ENCODE peak calls at places on chromosomes 13 and 19, in six cellular contexts. One of them, this sample, is unnamed.
A peak's percentile ranks its signal among the peaks of the same experiment; 100 is the strongest.

GRCh38 chr19:10219678-10220077 is 11.5 kb downstream of the S1PR2 start:
- DNase-seq in IMR-90: peak; percentile 89
- DNase-seq in trophoblast cell: peak; percentile 46
- DNase-seq in mesendoderm: peak; percentile 57
- DNase-seq in neuronal stem cell: no peak
- DNase-seq in H9: peak; percentile 79
- DNase-seq in this sample: no peak

GRCh38 chr19:45782820-45783785 is 813 bp upstream of the DMPK start:
- DNase-seq in IMR-90: peak; percentile 71
- DNase-seq in trophoblast cell: no peak
- DNase-seq in mesendoderm: no peak
- DNase-seq in neuronal stem cell: no peak
- DNase-seq in H9: peak; percentile 36
- DNase-seq in this sample: no peak

GRCh38 chr13:99264053-99264452 is 5.9 kb upstream of the GPR18 start:
- DNase-seq in IMR-90: no peak
- DNase-seq in trophoblast cell: no peak
- DNase-seq in mesendoderm: no peak
- DNase-seq in neuronal stem cell: no peak
- DNase-seq in H9: no peak
- DNase-seq in this sample: no peak

GRCh38 chr19:19137556-19138109 is 645 bp downstream of the TMEM161A start:
- DNase-seq in IMR-90: no peak
- DNase-seq in trophoblast cell: no peak
- DNase-seq in mesendoderm: no peak
- DNase-seq in neuronal stem cell: no peak
- DNase-seq in H9: peak; percentile 26
- DNase-seq in this sample: no peak

GRCh38 chr19:37218592-37218935 is 550 bp downstream of the ZNF383 start:
- DNase-seq in IMR-90: peak; percentile 39
- DNase-seq in trophoblast cell: no peak
- DNase-seq in mesendoderm: no peak
- DNase-seq in neuronal stem cell: no peak
- DNase-seq in H9: no peak
- DNase-seq in this sample: no peak

GRCh38 chr19:40190891-40191835 is at the start of gene MAP3K10:
- DNase-seq in IMR-90: peak; percentile 51
- DNase-seq in trophoblast cell: peak; percentile 54
- DNase-seq in mesendoderm: peak; percentile 54
- DNase-seq in neuronal stem cell: peak; percentile 73
- DNase-seq in H9: peak; percentile 63
- DNase-seq in this sample: no peak

GRCh38 chr13:98775844-98776598 is 23.5 kb upstream of the SLC15A1 start:
- DNase-seq in IMR-90: peak; percentile 65
- DNase-seq in trophoblast cell: peak; percentile 45
- DNase-seq in mesendoderm: peak; percentile 6
- DNase-seq in neuronal stem cell: no peak
- DNase-seq in H9: no peak
- DNase-seq in this sample: no peak

GRCh38 chr19:1199531-1199930 is 6.0 kb upstream of the STK11 start:
- DNase-seq in IMR-90: no peak
- DNase-seq in trophoblast cell: no peak
- DNase-seq in mesendoderm: no peak
- DNase-seq in neuronal stem cell: no peak
- DNase-seq in H9: no peak
- DNase-seq in this sample: no peak

GRCh38 chr19:40803857-40804782 is 5.1 kb downstream of the EGLN2 start:
- DNase-seq in IMR-90: no peak
- DNase-seq in trophoblast cell: no peak
- DNase-seq in mesendoderm: peak; percentile 64
- DNase-seq in neuronal stem cell: no peak
- DNase-seq in H9: peak; percentile 71
- DNase-seq in this sample: no peak

GRCh38 chr13:19737844-19738557 is 44.7 kb downstream of the PSPC1 start:
- DNase-seq in IMR-90: peak; percentile 58
- DNase-seq in trophoblast cell: no peak
- DNase-seq in mesendoderm: no peak
- DNase-seq in neuronal stem cell: no peak
- DNase-seq in H9: no peak
- DNase-seq in this sample: no peak

GRCh38 chr19:11381535-11382369 is 2.4 kb downstream of the EPOR start:
- DNase-seq in IMR-90: peak; percentile 88
- DNase-seq in trophoblast cell: peak; percentile 87
- DNase-seq in mesendoderm: peak; percentile 96
- DNase-seq in neuronal stem cell: peak; percentile 83
- DNase-seq in H9: peak; percentile 96
- DNase-seq in this sample: no peak

GRCh38 chr19:3776479-3777040 is 4.5 kb upstream of the RAX2 start:
- DNase-seq in IMR-90: no peak
- DNase-seq in trophoblast cell: no peak
- DNase-seq in mesendoderm: no peak
- DNase-seq in neuronal stem cell: no peak
- DNase-seq in H9: no peak
- DNase-seq in this sample: no peak

GRCh38 chr13:110989331-110989730 is 74.5 kb upstream of the ANKRD10 start:
- DNase-seq in IMR-90: peak; percentile 33
- DNase-seq in trophoblast cell: no peak
- DNase-seq in mesendoderm: no peak
- DNase-seq in neuronal stem cell: no peak
- DNase-seq in H9: no peak
- DNase-seq in this sample: no peak

GRCh38 chr19:7658219-7658686 is 10.6 kb upstream of the RETN start:
- DNase-seq in IMR-90: no peak
- DNase-seq in trophoblast cell: no peak
- DNase-seq in mesendoderm: peak; percentile 28
- DNase-seq in neuronal stem cell: no peak
- DNase-seq in H9: no peak
- DNase-seq in this sample: no peak

GRCh38 chr13:84400711-84401110 is 518.4 kb upstream of the SLITRK1 start:
- DNase-seq in IMR-90: peak; percentile 82
- DNase-seq in trophoblast cell: no peak
- DNase-seq in mesendoderm: no peak
- DNase-seq in neuronal stem cell: no peak
- DNase-seq in H9: no peak
- DNase-seq in this sample: no peak

GRCh38 chr13:70829748-70830147 is 721.5 kb upstream of the KLHL1 start:
- DNase-seq in IMR-90: no peak
- DNase-seq in trophoblast cell: no peak
- DNase-seq in mesendoderm: no peak
- DNase-seq in neuronal stem cell: no peak
- DNase-seq in H9: no peak
- DNase-seq in this sample: no peak
- H3K4ac ChIP-seq in IMR-90: no peak overlapping the region
- H3K4ac ChIP-seq in trophoblast cell: no peak overlapping the region
- H3K4ac ChIP-seq in mesendoderm: no peak overlapping the region
- H3K4ac ChIP-seq in neuronal stem cell: no peak overlapping the region
- H3K4ac ChIP-seq in H9: no peak overlapping the region
- H3K4ac ChIP-seq in this sample: no peak overlapping the region

DNA sequence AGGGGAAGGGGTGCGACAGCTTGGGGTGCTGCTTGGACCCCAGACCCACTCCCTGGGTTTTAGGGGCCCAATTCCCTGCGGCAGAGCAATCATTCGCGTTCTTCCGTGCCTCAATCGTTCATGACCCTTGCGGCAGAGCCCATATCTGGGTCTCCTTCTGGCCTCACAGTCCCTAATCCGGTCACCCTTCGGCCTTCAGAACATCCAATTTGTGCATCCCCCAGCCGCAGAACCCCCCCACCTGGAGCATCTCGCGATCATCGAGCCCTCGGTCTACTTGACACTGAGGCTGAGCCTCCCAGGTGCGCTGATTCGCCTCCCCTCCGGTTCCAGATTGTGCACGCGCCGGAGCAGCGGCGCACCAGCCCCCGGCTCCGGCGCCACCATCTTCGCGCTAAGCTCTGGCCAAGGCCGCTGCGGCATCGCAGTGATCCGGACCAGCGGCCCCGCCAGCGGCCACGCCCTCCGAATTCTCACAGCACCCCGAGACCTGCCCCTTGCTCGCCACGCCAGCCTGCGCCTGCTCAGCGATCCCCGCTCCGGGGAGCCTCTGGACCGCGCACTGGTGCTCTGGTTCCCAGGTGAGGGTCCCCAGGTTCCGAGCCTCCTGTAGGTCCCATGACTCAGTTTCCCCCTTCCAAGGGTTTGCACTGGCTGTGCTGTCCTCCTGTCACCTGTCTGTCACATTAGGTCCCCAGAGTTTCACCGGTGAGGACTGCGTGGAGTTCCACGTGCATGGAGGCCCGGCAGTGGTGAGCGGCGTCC is 504 bp downstream of the GTPBP3 start:
- DNase-seq in IMR-90: no peak
- DNase-seq in trophoblast cell: no peak
- DNase-seq in mesendoderm: no peak
- DNase-seq in neuronal stem cell: no peak
- DNase-seq in H9: no peak
- DNase-seq in this sample: no peak
- H3K4ac ChIP-seq in IMR-90: peak overlapping the region; percentile 49
- H3K4ac ChIP-seq in trophoblast cell: peak overlapping the region; percentile 1
- H3K4ac ChIP-seq in mesendoderm: peak overlapping the region; percentile 49
- H3K4ac ChIP-seq in neuronal stem cell: peak overlapping the region; percentile 89
- H3K4ac ChIP-seq in H9: no peak overlapping the region
- H3K4ac ChIP-seq in this sample: peak overlapping the region; percentile 36

DNA sequence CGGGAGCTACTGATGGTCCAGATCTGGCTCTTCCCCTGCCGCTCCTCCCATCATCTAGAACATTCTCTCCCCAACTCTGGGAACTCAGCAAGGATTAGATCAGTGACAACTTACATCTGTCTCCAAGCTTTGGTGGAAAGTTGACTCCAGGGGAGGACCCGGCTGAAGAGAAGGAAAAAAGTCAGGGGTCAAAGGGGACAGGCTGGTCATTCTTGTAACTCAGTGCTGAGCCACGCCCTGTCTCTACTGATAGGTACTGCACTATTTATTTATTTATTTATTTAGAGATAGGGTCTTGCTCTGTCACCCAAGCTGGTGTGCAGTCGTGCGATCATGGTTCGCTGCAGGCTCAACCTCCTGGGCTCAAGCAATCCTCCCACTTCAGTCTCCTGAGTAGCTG is 14.3 kb downstream of the PLEKHA4 start:
- DNase-seq in IMR-90: no peak
- DNase-seq in trophoblast cell: no peak
- DNase-seq in mesendoderm: no peak
- DNase-seq in neuronal stem cell: no peak
- DNase-seq in H9: no peak
- DNase-seq in this sample: no peak
- H3K4ac ChIP-seq in IMR-90: no peak overlapping the region
- H3K4ac ChIP-seq in trophoblast cell: no peak overlapping the region
- H3K4ac ChIP-seq in mesendoderm: no peak overlapping the region
- H3K4ac ChIP-seq in neuronal stem cell: no peak overlapping the region
- H3K4ac ChIP-seq in H9: no peak overlapping the region
- H3K4ac ChIP-seq in this sample: no peak overlapping the region

DNA sequence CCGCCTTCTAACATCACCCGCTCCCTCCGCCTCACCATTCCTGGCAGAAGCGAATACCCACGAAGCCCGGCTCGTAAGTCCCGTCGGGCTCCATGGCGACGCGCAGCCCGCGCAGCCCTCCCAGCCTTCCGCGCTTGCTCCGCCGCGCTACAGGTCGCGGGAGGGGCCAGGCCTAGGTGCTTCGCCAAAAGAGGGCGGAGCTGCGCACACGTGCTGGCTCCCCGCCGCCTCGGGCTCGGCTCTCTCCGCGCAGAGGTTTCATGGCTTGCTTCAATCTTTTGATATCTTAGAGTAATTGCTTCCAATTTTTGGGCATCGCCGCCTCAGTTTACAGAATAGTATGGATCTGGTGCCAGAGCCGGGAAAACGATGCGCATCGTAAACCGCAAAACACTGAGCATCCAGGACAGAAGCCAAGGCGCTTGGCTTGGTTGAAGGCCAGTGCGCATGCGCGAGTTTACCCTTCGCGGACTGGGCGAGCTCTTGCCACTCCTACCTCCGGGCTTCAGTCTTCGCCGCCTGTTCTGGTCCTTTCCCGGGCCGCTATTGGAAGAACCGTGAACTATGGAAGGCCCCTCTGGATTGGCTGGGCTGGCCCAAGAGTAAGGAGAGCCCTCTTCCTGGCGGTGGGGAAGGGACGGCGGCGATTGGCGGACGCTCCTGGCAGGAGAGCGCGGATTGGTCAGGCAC is at the start of gene POLR2I:
- DNase-seq in IMR-90: peak; percentile 100
- DNase-seq in trophoblast cell: peak; percentile 100
- DNase-seq in mesendoderm: peak; percentile 100
- DNase-seq in neuronal stem cell: peak; percentile 100
- DNase-seq in H9: peak; percentile 100
- DNase-seq in this sample: peak; percentile 98
- H3K4ac ChIP-seq in IMR-90: peak within 1 kb of the TSS; percentile 96
- H3K4ac ChIP-seq in trophoblast cell: peak within 1 kb of the TSS; percentile 60
- H3K4ac ChIP-seq in mesendoderm: no peak within 1 kb of the TSS
- H3K4ac ChIP-seq in neuronal stem cell: no peak within 1 kb of the TSS
- H3K4ac ChIP-seq in H9: no peak within 1 kb of the TSS
- H3K4ac ChIP-seq in this sample: peak within 1 kb of the TSS; percentile 40

DNA sequence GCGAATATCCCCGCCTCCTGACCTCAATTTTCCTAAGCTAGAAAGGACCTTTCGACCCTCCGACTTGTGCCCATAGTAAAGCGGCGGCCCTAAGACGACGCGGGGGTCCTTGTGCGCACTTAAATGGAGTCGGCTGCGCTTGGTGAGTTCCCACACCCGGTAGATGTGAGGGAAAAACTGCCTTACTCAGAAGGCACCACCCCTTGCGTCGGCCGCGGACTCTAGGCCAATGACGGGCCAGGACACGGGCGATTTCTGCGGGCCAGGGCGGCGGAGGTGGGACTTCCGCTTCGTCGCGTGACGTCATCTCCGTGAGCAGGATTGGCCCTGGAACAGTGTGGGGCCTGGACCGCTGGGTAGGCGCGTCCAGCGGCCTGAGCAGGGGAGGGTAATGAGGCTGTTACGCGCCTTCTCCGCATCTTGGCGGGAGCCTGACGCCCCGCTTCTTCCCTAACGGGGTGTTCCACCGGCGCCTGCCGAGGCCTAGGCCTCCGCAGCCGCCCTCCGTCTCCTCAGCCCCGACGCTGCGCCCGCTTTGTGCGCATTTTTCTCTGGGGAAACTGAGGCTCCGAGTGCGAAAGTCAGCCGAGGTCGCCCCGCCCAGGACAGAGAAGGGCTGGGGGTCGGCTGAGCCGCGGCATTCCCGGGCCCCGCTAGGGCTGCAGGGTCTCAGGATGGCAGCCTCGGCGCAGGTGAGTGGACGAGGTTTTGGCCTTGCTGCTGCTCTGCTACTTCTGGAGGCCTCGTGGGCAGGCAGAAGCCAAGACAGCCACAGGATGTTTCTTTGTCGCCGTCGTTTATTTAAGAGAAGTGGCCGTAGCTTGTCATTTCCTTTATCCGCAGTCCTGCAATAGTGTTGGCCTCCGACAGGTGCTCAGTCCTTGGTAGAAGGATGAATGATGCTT is at the start of gene ZNF543:
- DNase-seq in IMR-90: peak; percentile 95
- DNase-seq in trophoblast cell: peak; percentile 97
- DNase-seq in mesendoderm: peak; percentile 98
- DNase-seq in neuronal stem cell: peak; percentile 94
- DNase-seq in H9: peak; percentile 98
- DNase-seq in this sample: peak; percentile 80
- H3K4ac ChIP-seq in IMR-90: peak within 1 kb of the TSS; percentile 93
- H3K4ac ChIP-seq in trophoblast cell: peak within 1 kb of the TSS; percentile 80
- H3K4ac ChIP-seq in mesendoderm: peak within 1 kb of the TSS; percentile 75
- H3K4ac ChIP-seq in neuronal stem cell: peak within 1 kb of the TSS; percentile 56
- H3K4ac ChIP-seq in H9: no peak within 1 kb of the TSS
- H3K4ac ChIP-seq in this sample: no peak within 1 kb of the TSS

This sample was measured in H1.